ENCODE peak calls at places on chromosome 11, in six cellular contexts. P is HepG2, G is ovary, T is BJ, S is IMR-90, Y is fibroblast of lung. D is an unnamed sample.

GRCh38 chr11:47850337-47850736 is 2.2 kb upstream of the NUP160 start:
- DNase-seq in P (no peak), Y (no peak), S (no peak), G (no peak), T (no peak), D (no peak)

GRCh38 chr11:125874556-125875124 is 12.8 kb upstream of the HYLS1 start:
- DNase-seq in T (no peak), P (peak; percentile 69), S (peak; percentile 70), Y (peak; percentile 80), G (peak; percentile 40), D (peak; percentile 38)

GRCh38 chr11:132874638-132875037 is 657.7 kb downstream of the OPCML start:
- DNase-seq in G (no peak), Y (peak; percentile 84), P (no peak), T (peak; percentile 16), S (peak; percentile 95), D (peak; percentile 38)

GRCh38 chr11:112506852-112507251 is 246.2 kb upstream of the PLET1 start:
- DNase-seq in Y (no peak), T (no peak), S (no peak), P (no peak), G (no peak), D (no peak)

GRCh38 chr11:69498614-69499175 is 17.2 kb downstream of the LINC01488 start:
- DNase-seq in T (no peak), Y (no peak), P (no peak), G (no peak), S (no peak), D (no peak)

GRCh38 chr11:3153291-3153861 is 11.7 kb downstream of the OSBPL5 start:
- DNase-seq in S (peak; percentile 97), Y (peak; percentile 93), P (no peak), T (peak; percentile 74), G (peak; percentile 57), D (no peak)

GRCh38 chr11:46348986-46349401 is 1.7 kb downstream of the DGKZ start:
- DNase-seq in P (no peak), S (no peak), G (no peak), Y (no peak), T (no peak), D (no peak)

GRCh38 chr11:11982461-11982860 is 26.0 kb downstream of the DKK3 start:
- DNase-seq in G (no peak), Y (no peak), T (no peak), P (no peak), S (no peak), D (no peak)

GRCh38 chr11:69437001-69437875 is 44.2 kb upstream of the LINC01488 start:
- DNase-seq in S (no peak), T (no peak), P (peak; percentile 82), G (no peak), Y (no peak), D (no peak)

GRCh38 chr11:8331767-8332166 is 68.1 kb upstream of the LMO1 start:
- DNase-seq in T (no peak), Y (no peak), S (no peak), G (no peak), P (no peak), D (peak; percentile 27)

GRCh38 chr11:119671561-119672015 is 57.4 kb downstream of the NECTIN1 start:
- DNase-seq in S (peak; percentile 55), Y (peak; percentile 82), T (no peak), G (peak; percentile 45), P (no peak), D (peak; percentile 27)

GRCh38 chr11:15783619-15784018 is 572.7 kb downstream of the SOX6 start:
- DNase-seq in Y (no peak), T (no peak), P (no peak), G (no peak), S (no peak), D (no peak)

GRCh38 chr11:107018274-107018901 is at the start of gene GUCY1A2:
- DNase-seq in Y (peak; percentile 12), T (no peak), P (no peak), S (no peak), G (no peak), D (peak; percentile 43)

GRCh38 chr11:60874421-60875365 is 7.4 kb downstream of the ZP1 start:
- DNase-seq in S (no peak), P (no peak), T (no peak), G (no peak), Y (no peak), D (no peak)

DNA sequence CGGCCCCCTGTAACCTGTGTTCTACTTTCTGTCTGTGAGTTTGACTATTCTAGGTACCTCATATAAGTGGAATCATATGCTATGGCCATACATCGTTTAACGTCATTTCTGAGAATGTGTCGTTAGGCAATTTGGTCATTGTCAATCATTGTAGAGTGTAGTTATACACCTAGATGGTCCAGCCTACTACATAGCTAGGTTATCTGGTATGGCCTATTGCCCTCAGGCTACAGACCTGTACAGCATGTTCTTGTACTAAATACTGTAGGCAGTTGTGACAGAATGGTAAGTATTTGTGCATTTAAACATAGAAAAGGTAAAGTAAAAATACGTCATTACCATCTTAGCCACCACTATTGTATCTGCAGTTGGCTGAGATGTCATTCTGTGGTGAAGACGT is 35.2 kb downstream of the MYO7A start:
- DNase-seq in S (no peak), Y (no peak), P (no peak), T (no peak), G (no peak), D (no peak)
- H3K27me3 ChIP-seq in S (peaks cover 72% of the 10 kb centered on the region), Y (peaks cover 8% of the 10 kb centered on the region), P (no peaks in the 10 kb centered on the region), T (peaks cover 2% of the 10 kb centered on the region), G (no peaks in the 10 kb centered on the region), D (no peaks in the 10 kb centered on the region)

GRCh38 chr11:45246241-45246640 is 39.9 kb downstream of the SYT13 start:
- DNase-seq in P (no peak), G (no peak), Y (no peak), T (no peak), S (no peak), D (no peak)

GRCh38 chr11:45248501-45249011 is 37.6 kb downstream of the SYT13 start:
- DNase-seq in S (no peak), P (no peak), Y (no peak), T (no peak), G (no peak), D (no peak)

GRCh38 chr11:45245237-45246045 is 40.7 kb downstream of the SYT13 start:
- DNase-seq in G (no peak), S (no peak), Y (no peak), T (no peak), P (no peak), D (no peak)

GRCh38 chr11:45250035-45250693 is 36.0 kb downstream of the SYT13 start:
- DNase-seq in Y (no peak), T (no peak), P (no peak), S (no peak), G (no peak), D (peak; percentile 26)

GRCh38 chr11:45247433-45247832 is 38.7 kb downstream of the SYT13 start:
- DNase-seq in Y (no peak), G (no peak), S (no peak), P (no peak), T (no peak), D (peak; percentile 27)
- H3K4me3 ChIP-seq in Y (no peak overlapping the region), G (no peak overlapping the region), S (no peak overlapping the region), P (no peak overlapping the region), T (no peak overlapping the region), D (no peak overlapping the region)

GRCh38 chr11:72693271-72693968 is 19.2 kb upstream of the PDE2A start:
- DNase-seq in G (no peak), T (no peak), P (no peak), S (no peak), Y (no peak), D (no peak)
- H3K36me3 ChIP-seq in G (no peaks in the 10 kb centered on the region), T (peaks cover 61% of the 10 kb centered on the region), P (peaks cover 38% of the 10 kb centered on the region), S (peaks cover 93% of the 10 kb centered on the region), Y (peaks cover 31% of the 10 kb centered on the region), D (no peaks in the 10 kb centered on the region)

GRCh38 chr11:128550967-128551522 is 36.3 kb downstream of the ETS1 start:
- DNase-seq in G (no peak), Y (no peak), T (no peak), P (no peak), S (no peak), D (no peak)

GRCh38 chr11:128548655-128549255 is 38.6 kb downstream of the ETS1 start:
- DNase-seq in T (no peak), S (peak; percentile 32), G (peak; percentile 72), P (no peak), Y (peak; percentile 80), D (peak; percentile 33)

GRCh38 chr11:128549256-128549944 is 38.0 kb downstream of the ETS1 start:
- DNase-seq in Y (peak; percentile 81), G (peak; percentile 54), P (no peak), S (no peak), T (no peak), D (no peak)

GRCh38 chr11:128550261-128550821 is 37.0 kb downstream of the ETS1 start:
- DNase-seq in P (no peak), S (no peak), G (no peak), Y (no peak), T (no peak), D (no peak)

DNA sequence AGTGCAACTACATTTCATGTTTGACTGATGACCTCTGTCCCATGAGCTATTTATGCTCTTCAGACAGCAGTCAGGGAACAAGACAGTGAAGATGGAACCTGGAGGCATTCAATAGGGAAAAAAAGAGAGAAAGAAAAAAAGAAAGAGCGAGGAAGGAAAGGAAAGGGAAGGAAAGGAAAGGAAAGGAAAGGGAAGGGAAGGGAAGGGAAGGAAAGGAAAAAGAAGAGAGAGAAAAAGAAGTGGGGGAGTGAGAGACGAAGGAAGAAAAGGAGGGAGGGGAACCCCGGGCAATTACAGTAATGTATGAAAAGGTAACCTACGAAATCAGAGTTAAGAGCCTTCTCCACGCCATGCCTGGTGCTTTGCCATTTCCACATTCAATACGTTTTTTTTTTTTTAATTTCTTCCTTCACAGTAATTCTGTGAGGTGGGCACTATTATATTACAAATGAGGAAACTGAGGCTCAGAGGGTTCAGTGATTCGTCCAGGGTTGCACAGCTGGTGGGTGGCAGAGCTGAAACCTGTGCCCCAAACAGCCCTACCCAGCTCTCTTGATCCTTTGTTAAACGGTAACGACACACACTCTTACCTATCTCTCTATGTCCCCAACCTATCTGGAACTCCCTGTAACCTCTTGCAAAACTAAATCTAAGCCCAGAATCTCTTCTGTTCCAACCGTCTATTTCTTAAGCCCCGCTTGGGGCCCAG is 39.3 kb downstream of the ETS1 start:
- DNase-seq in Y (no peak), S (no peak), G (no peak), T (no peak), P (no peak), D (no peak)
- H3K27me3 ChIP-seq in Y (no peaks in the 10 kb centered on the region), S (peaks cover 5% of the 10 kb centered on the region), G (no peaks in the 10 kb centered on the region), T (peaks cover 2% of the 10 kb centered on the region), P (peaks cover 13% of the 10 kb centered on the region), D (no peaks in the 10 kb centered on the region)

GRCh38 chr11:13486926-13487660 is 8.7 kb downstream of the PTH start:
- DNase-seq in S (no peak), G (no peak), Y (peak; percentile 9), T (no peak), P (peak; percentile 73), D (peak; percentile 32)
- H3K4me3 ChIP-seq in S (peak overlapping the region; percentile 27), G (no peak overlapping the region), Y (no peak overlapping the region), T (no peak overlapping the region), P (peak overlapping the region; percentile 27), D (no peak overlapping the region)

GRCh38 chr11:66698491-66698890 is 20.8 kb upstream of the RBM4B start:
- DNase-seq in G (no peak), P (no peak), S (no peak), T (no peak), Y (no peak), D (no peak)

GRCh38 chr11:66697988-66698387 is 20.3 kb upstream of the RBM4B start:
- DNase-seq in P (no peak), Y (no peak), T (no peak), S (no peak), G (no peak), D (no peak)

GRCh38 chr11:66701432-66702240 is 23.9 kb upstream of the RBM4B start:
- DNase-seq in S (no peak), G (no peak), P (peak; percentile 66), T (no peak), Y (no peak), D (no peak)

GRCh38 chr11:66700337-66700736 is 22.6 kb upstream of the RBM4B start:
- DNase-seq in G (no peak), P (no peak), T (no peak), Y (no peak), S (no peak), D (no peak)

GRCh38 chr11:66700742-66701141 is 23.1 kb upstream of the RBM4B start:
- DNase-seq in Y (no peak), P (no peak), G (no peak), S (no peak), T (no peak), D (no peak)
- H3K36me3 ChIP-seq in Y (no peaks in the 10 kb centered on the region), P (no peaks in the 10 kb centered on the region), G (no peaks in the 10 kb centered on the region), S (no peaks in the 10 kb centered on the region), T (no peaks in the 10 kb centered on the region), D (peaks cover 9% of the 10 kb centered on the region)

D was measured in MG63.